ENCODE peak calls at places on chromosomes 13 and 19, in five cellular contexts. E is left lung; K is stimulated activated CD4-positive, alpha-beta T cell treated with anti-CD3 and anti-CD28 coated beads, Interleukin-1b, Interleukin-23, amount 100 ng/mL, for 48 hours; D is CD4-positive, alpha-beta T cell; S is anterior cingulate cortex. M is an unnamed sample.

GRCh38 chr19:18202759-18203407 is 959 bp downstream of the RAB3A start:
- DNase-seq in K (peak), E (peak), S (no peak), D (peak), M (peak)

GRCh38 chr19:29841559-29842367 is 30.0 kb downstream of the CCNE1 start:
- DNase-seq in E (no peak), K (no peak), D (no peak), S (no peak), M (no peak)

GRCh38 chr13:50400930-50401553 is 385.8 kb downstream of the KCNRG start:
- DNase-seq in K (no peak), E (no peak), D (no peak), S (peak), M (no peak)

GRCh38 chr19:4157164-4157563 is 3.7 kb downstream of the CREB3L3 start:
- DNase-seq in K (no peak), D (no peak), E (no peak), S (no peak), M (no peak)

GRCh38 chr13:80584306-80584705 is 243.4 kb upstream of the SPRY2 start:
- DNase-seq in D (no peak), K (no peak), S (no peak), E (no peak), M (no peak)

GRCh38 chr13:48580886-48581285 is 48.0 kb upstream of the RCBTB2 start:
- DNase-seq in S (no peak), D (no peak), E (no peak), K (no peak), M (no peak)

GRCh38 chr19:29119582-29119981 is 93.4 kb downstream of the UQCRFS1 start:
- DNase-seq in S (no peak), K (no peak), E (no peak), D (no peak), M (no peak)

GRCh38 chr13:98512774-98513327 is 64.1 kb downstream of the STK24 start:
- DNase-seq in E (no peak), D (no peak), K (no peak), S (no peak), M (no peak)

M was measured in activated CD8-positive, alpha-beta memory T cell treated with anti-CD3 and anti-CD28 coated beads, Interleukin-2, amount 10 ng/mL, durations not matched to agents 7 days and 5 days.